ENCODE peak calls at places on chromosomes 7 and 10, in six cellular contexts. N is fibroblast of lung, H is stomach, F is A549, J is cardiac muscle cell, E is sigmoid colon. U is an unnamed sample.

GRCh38 chr7:22572292-22572691 is 72.3 kb upstream of the STEAP1B start:
- DNase-seq in E (no peak), H (no peak), F (no peak), N (no peak), J (no peak), U (no peak)

GRCh38 chr7:140238778-140239652 is 62.2 kb upstream of the KDM7A start:
- DNase-seq in J (no peak), E (no peak), N (no peak), H (peak; percentile 77), F (no peak), U (no peak)

GRCh38 chr7:158043461-158044155 is 544.0 kb downstream of the PTPRN2 start:
- DNase-seq in J (no peak), F (no peak), H (peak; percentile 61), E (peak; percentile 57), N (no peak), U (no peak)

GRCh38 chr10:122342293-122343134 is 32.0 kb upstream of the PLEKHA1 start:
- DNase-seq in E (no peak), H (no peak), N (peak; percentile 76), F (peak; percentile 44), J (peak; percentile 64), U (peak; percentile 76)

GRCh38 chr7:77665161-77665560 is 31.1 kb upstream of the RSBN1L start:
- DNase-seq in F (no peak), E (peak; percentile 15), N (no peak), J (no peak), H (no peak), U (no peak)

GRCh38 chr7:159098795-159099194 is 45.9 kb downstream of the VIPR2 start:
- DNase-seq in N (no peak), E (peak; percentile 75), H (peak; percentile 25), J (no peak), F (no peak), U (no peak)

GRCh38 chr10:79405221-79405994 is 40.0 kb downstream of the ZCCHC24 start:
- DNase-seq in H (peak; percentile 47), J (peak; percentile 74), N (peak; percentile 87), E (peak; percentile 75), F (no peak), U (no peak)

GRCh38 chr7:157411580-157411979 is 74.8 kb downstream of the DNAJB6 start:
- DNase-seq in E (no peak), J (no peak), N (no peak), H (no peak), F (no peak), U (no peak)

GRCh38 chr10:77237120-77237519 is 400.5 kb downstream of the KCNMA1 start:
- DNase-seq in E (no peak), N (no peak), H (no peak), F (no peak), J (no peak), U (no peak)

GRCh38 chr7:121027761-121028681 is 39.5 kb downstream of the CPED1 start:
- DNase-seq in E (no peak), F (no peak), H (no peak), N (peak; percentile 47), J (no peak), U (peak; percentile 23)

GRCh38 chr10:117461766-117462423 is 80.7 kb upstream of the EMX2 start:
- DNase-seq in H (no peak), J (peak; percentile 74), E (peak; percentile 95), N (no peak), F (peak; percentile 77), U (peak; percentile 58)

GRCh38 chr10:72086466-72087391 is 1.6 kb downstream of the SPOCK2 start:
- DNase-seq in H (no peak), F (no peak), N (no peak), J (no peak), E (no peak), U (no peak)

GRCh38 chr7:5750026-5750425 is 31.4 kb downstream of the RNF216 start:
- DNase-seq in E (no peak), F (no peak), N (no peak), H (no peak), J (peak; percentile 46), U (peak; percentile 62)

GRCh38 chr10:112214335-112214941 is 30.9 kb upstream of the GPAM start:
- DNase-seq in E (no peak), J (no peak), F (no peak), H (no peak), N (no peak), U (no peak)

GRCh38 chr10:109835257-109835656 is 88.1 kb downstream of the XPNPEP1 start:
- DNase-seq in H (no peak), N (no peak), E (no peak), F (no peak), J (peak; percentile 4), U (no peak)

GRCh38 chr10:47189802-47190201 is 110.2 kb upstream of the GDF10 start:
- DNase-seq in N (no peak), H (no peak), E (no peak), J (no peak), F (no peak), U (no peak)

GRCh38 chr10:47195274-47195885 is 104.6 kb upstream of the GDF10 start:
- DNase-seq in J (no peak), E (no peak), F (no peak), H (no peak), N (no peak), U (no peak)

GRCh38 chr10:47190301-47190700 is 109.7 kb upstream of the GDF10 start:
- DNase-seq in E (no peak), J (no peak), F (no peak), H (no peak), N (no peak), U (no peak)

GRCh38 chr10:47190802-47191450 is 109.1 kb upstream of the GDF10 start:
- DNase-seq in J (no peak), F (no peak), N (no peak), H (no peak), E (no peak), U (no peak)

GRCh38 chr10:47192273-47192672 is 107.7 kb upstream of the GDF10 start:
- DNase-seq in F (no peak), H (no peak), E (no peak), J (no peak), N (no peak), U (no peak)
- H3K4me1 ChIP-seq in F (no peaks in the 10 kb centered on the region), H (no peaks in the 10 kb centered on the region), E (no peaks in the 10 kb centered on the region), J (no peaks in the 10 kb centered on the region), N (no peaks in the 10 kb centered on the region), U (no peaks in the 10 kb centered on the region)

GRCh38 chr7:80949449-80949848 is 30.6 kb upstream of the SEMA3C start:
- DNase-seq in N (no peak), J (no peak), H (no peak), F (no peak), E (no peak), U (no peak)
- TF ChIP-seq CTCF in N (no peak), J (no peak), H (no peak), F (no peak), E (no peak), U (no peak)

GRCh38 chr10:51699145-51699474 is 285 bp downstream of the CSTF2T start:
- DNase-seq in H (no peak), J (no peak), E (no peak), N (no peak), F (no peak), U (peak; percentile 51)
- H3K4me1 ChIP-seq in H (peaks cover 55% of the 10 kb centered on the region), J (peaks cover 15% of the 10 kb centered on the region), E (peaks cover 57% of the 10 kb centered on the region), N (peaks cover 3% of the 10 kb centered on the region), F (peaks cover 7% of the 10 kb centered on the region), U (peaks cover 13% of the 10 kb centered on the region)

DNA sequence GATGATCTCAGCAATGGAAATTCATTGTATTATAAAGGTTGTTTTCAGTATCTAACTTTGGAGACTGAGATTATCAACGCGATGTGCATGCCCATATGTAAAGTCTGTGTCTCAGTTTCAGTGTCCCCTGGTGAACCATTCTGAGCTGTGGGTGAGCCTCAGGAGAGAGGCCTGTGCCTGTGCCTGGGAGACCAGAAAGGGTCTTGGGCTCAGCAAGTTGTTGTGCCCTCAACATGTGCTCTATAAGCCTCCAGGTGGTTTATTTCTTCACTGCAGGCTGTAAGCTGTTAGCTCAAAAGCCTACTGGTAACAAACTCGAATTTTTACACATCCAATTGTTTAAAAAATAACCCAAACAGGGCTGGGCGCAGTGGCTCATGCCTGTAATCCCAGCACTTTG is 151.9 kb downstream of the PKD1L1 start:
- DNase-seq in H (no peak), J (no peak), E (no peak), N (no peak), F (no peak), U (no peak)
- TF ChIP-seq CTCF in H (no peak), J (no peak), E (no peak), N (no peak), F (no peak), U (no peak)

DNA sequence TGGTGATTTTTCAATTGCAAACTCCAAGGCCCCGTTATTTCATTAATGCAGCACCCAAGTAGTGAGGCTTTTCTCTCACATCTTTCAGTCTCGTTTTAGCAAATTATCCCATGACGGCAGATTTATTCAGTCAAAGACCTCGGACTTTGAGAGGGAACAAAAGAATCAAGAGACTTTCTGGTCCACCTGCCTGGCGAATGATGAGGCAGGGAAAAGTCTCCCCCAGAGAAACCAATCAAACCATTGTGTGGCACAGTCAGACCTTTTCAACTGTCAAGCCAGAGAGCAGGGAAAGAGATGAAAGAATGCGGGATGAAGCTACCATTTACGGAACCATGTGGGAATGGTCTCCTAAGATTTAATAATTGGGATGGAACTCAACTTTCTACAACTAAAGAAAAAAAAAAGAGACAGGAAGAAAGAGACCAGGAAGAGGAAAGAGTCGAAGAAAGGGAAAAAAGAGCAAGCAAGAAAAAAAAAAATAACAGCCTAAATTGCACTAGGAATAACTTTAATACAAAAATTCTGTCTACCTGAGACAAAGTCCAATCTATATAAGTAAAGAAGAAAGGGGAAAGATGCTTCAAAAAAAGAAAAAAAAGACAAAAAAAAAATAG is 22.8 kb downstream of the GLI3 start:
- DNase-seq in N (no peak), J (no peak), E (no peak), H (no peak), F (no peak), U (no peak)
- H3K4me1 ChIP-seq in N (no peaks in the 10 kb centered on the region), J (peaks cover 19% of the 10 kb centered on the region), E (peaks cover 48% of the 10 kb centered on the region), H (peaks cover 12% of the 10 kb centered on the region), F (no peaks in the 10 kb centered on the region), U (no peaks in the 10 kb centered on the region)

DNA sequence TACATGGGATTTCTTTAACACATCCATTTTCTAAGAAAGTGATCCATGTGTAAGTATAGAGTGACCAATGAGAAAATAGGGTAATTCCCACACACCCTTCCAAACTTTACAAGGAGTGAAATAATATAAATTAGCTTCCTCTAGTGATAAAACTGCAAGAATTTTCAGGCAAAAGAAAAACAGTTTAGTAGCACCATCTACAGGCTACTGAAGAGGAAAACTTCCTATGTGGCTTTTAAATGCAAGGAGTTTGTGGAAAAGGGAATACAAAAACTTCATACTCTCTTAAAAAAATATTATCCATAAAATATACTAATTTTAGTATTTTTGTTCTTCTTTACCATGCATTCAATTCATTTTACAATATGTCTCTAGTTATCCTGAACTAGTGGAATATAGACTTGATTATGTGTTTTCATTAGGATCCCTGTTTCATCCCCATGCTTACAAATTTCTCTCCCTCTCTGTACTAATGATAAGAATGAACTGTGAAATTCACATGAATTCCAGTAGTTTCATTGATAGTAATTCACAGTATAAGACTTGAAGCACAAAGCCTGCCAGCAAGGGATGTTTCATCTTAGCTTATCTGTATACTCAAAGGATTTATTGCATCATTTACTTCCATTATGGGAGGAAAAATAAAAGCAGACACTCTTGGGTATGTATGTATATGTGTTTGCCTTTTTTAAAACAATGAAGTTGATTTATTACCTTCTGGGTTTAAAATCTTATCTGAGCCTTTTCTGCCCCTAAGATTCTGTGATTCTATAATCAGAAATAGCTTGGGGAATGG is 442.9 kb downstream of the AUTS2 start:
- DNase-seq in N (peak; percentile 59), F (peak; percentile 15), E (no peak), J (peak; percentile 70), H (no peak), U (no peak)
- TF ChIP-seq CTCF in N (peak; percentile 13), F (peak; percentile 53), E (no peak), J (peak; percentile 46), H (peak; percentile 24), U (peak; percentile 32)

GRCh38 chr10:35463878-35464277 is 127.6 kb downstream of the CCNY start:
- DNase-seq in H (no peak), E (no peak), F (no peak), J (no peak), N (no peak), U (no peak)
- H3K4me1 ChIP-seq in H (peaks cover 76% of the 10 kb centered on the region), E (peaks cover 70% of the 10 kb centered on the region), F (peaks cover 12% of the 10 kb centered on the region), J (peaks cover 54% of the 10 kb centered on the region), N (peaks cover 3% of the 10 kb centered on the region), U (no peaks in the 10 kb centered on the region)

U was measured in Caco-2.